ENCODE peak calls at places on chromosomes 5 and 9, in seven cellular contexts. N is pons; Z is left lobe of liver; B is left colon; F is CD8-positive, alpha-beta memory T cell; M is lower lobe of right lung; E is GM04503. T is an unnamed sample.
A peak's percentile ranks its signal among the peaks of the same experiment; 100 is the strongest.

GRCh38 chr5:37015795-37016666 is 139.5 kb downstream of the NIPBL start:
- DNase-seq in N (no peak), Z (no peak), B (no peak), F (no peak), M (no peak), E (no peak), T (no peak)

GRCh38 chr5:161676109-161676508 is 9.4 kb upstream of the GABRA6 start:
- DNase-seq in N (peak; percentile 46), Z (no peak), B (no peak), F (no peak), M (no peak), E (no peak), T (no peak)

GRCh38 chr5:33631786-33632185 is 191.0 kb downstream of the TARS1 start:
- DNase-seq in N (no peak), Z (no peak), B (no peak), F (no peak), M (no peak), E (no peak), T (no peak)

GRCh38 chr5:16579142-16579541 is 37.7 kb downstream of the RETREG1 start:
- DNase-seq in N (peak; percentile 88), Z (no peak), B (peak; percentile 25), F (no peak), M (no peak), E (no peak), T (no peak)

GRCh38 chr9:22354699-22355384 is 91.8 kb upstream of the DMRTA1 start:
- DNase-seq in N (no peak), Z (no peak), B (no peak), F (no peak), M (no peak), E (no peak), T (no peak)

GRCh38 chr5:52579391-52579790 is 208.3 kb upstream of the ITGA1 start:
- DNase-seq in N (no peak), Z (no peak), B (no peak), F (no peak), M (no peak), E (no peak), T (no peak)

GRCh38 chr5:157168286-157168685 is 2.2 kb upstream of the GARIN3 start:
- DNase-seq in N (no peak), Z (no peak), B (no peak), F (no peak), M (no peak), E (no peak), T (no peak)

GRCh38 chr5:172956936-172957335 is 2.3 kb upstream of the RPL26L1 start:
- DNase-seq in N (peak; percentile 72), Z (no peak), B (no peak), F (no peak), M (no peak), E (no peak), T (no peak)

GRCh38 chr9:112531666-112532282 is 45.1 kb downstream of the KIAA1958 start:
- DNase-seq in N (no peak), Z (no peak), B (no peak), F (no peak), M (no peak), E (no peak), T (no peak)

GRCh38 chr5:95969646-95970358 is 8.2 kb upstream of the ELL2 start:
- DNase-seq in N (no peak), Z (no peak), B (no peak), F (no peak), M (no peak), E (no peak), T (no peak)

GRCh38 chr5:58085800-58086199 is 374.1 kb downstream of the PLK2 start:
- DNase-seq in N (no peak), Z (no peak), B (no peak), F (no peak), M (no peak), E (no peak), T (no peak)

GRCh38 chr5:54792611-54793404 is 192.6 kb downstream of the ESM1 start:
- DNase-seq in N (no peak), Z (no peak), B (no peak), F (no peak), M (no peak), E (no peak), T (no peak)

GRCh38 chr5:95113489-95113888 is 171.4 kb downstream of the MCTP1 start:
- DNase-seq in N (no peak), Z (no peak), B (no peak), F (no peak), M (no peak), E (no peak), T (no peak)

GRCh38 chr5:38938424-38938823 is 92.6 kb downstream of the OSMR start:
- DNase-seq in N (no peak), Z (no peak), B (no peak), F (no peak), M (no peak), E (no peak), T (no peak)

GRCh38 chr9:132235894-132236661 is 74.2 kb downstream of the NTNG2 start:
- DNase-seq in N (peak; percentile 75), Z (peak; percentile 70), B (peak; percentile 85), F (peak; percentile 63), M (peak; percentile 84), E (no peak), T (peak; percentile 65)

GRCh38 chr5:76590027-76590426 is 33.2 kb downstream of the F2RL2 start:
- DNase-seq in N (no peak), Z (no peak), B (no peak), F (no peak), M (no peak), E (no peak), T (no peak)

GRCh38 chr5:131382407-131383395 is 118.8 kb downstream of the CDC42SE2 start:
- DNase-seq in N (peak; percentile 82), Z (no peak), B (no peak), F (peak; percentile 79), M (no peak), E (no peak), T (peak; percentile 78)

GRCh38 chr9:116592926-116593325 is 94.2 kb upstream of the TRIM32 start:
- DNase-seq in N (no peak), Z (no peak), B (no peak), F (no peak), M (no peak), E (peak; percentile 29), T (no peak)

GRCh38 chr9:134620751-134621557 is 20.6 kb upstream of the COL5A1 start:
- DNase-seq in N (no peak), Z (peak; percentile 38), B (no peak), F (no peak), M (peak; percentile 32), E (no peak), T (no peak)

GRCh38 chr5:35876922-35877321 is 20.2 kb downstream of the IL7R start:
- DNase-seq in N (no peak), Z (no peak), B (no peak), F (no peak), M (no peak), E (no peak), T (no peak)

GRCh38 chr5:126851441-126852103 is 74.6 kb downstream of the LMNB1 start:
- DNase-seq in N (no peak), Z (no peak), B (no peak), F (no peak), M (no peak), E (no peak), T (no peak)

GRCh38 chr5:1010641-1011046 is 2.0 kb downstream of the NKD2 start:
- DNase-seq in N (no peak), Z (peak; percentile 53), B (no peak), F (no peak), M (peak; percentile 42), E (no peak), T (no peak)

GRCh38 chr9:5442400-5443011 is 4.8 kb upstream of the PLGRKT start:
- DNase-seq in N (peak; percentile 89), Z (peak; percentile 63), B (no peak), F (no peak), M (no peak), E (no peak), T (peak; percentile 26)

GRCh38 chr9:34600908-34601307 is 11.0 kb downstream of the RPP25L start:
- DNase-seq in N (no peak), Z (no peak), B (no peak), F (no peak), M (no peak), E (no peak), T (no peak)

GRCh38 chr9:116686693-116687073 is 422 bp upstream of the TRIM32 start:
- DNase-seq in N (no peak), Z (no peak), B (peak; percentile 14), F (no peak), M (no peak), E (no peak), T (no peak)

GRCh38 chr5:115415143-115415491 is 118.7 kb upstream of the CCDC112 start:
- DNase-seq in N (peak; percentile 76), Z (no peak), B (peak; percentile 90), F (no peak), M (peak; percentile 81), E (no peak), T (no peak)

GRCh38 chr5:113255105-113255504 is 179.7 kb downstream of the TSSK1B start:
- DNase-seq in N (no peak), Z (no peak), B (no peak), F (no peak), M (no peak), E (no peak), T (no peak)

GRCh38 chr5:61394078-61394701 is 62.1 kb downstream of the ZSWIM6 start:
- DNase-seq in N (no peak), Z (no peak), B (no peak), F (no peak), M (no peak), E (no peak), T (no peak)

GRCh38 chr5:66669862-66670195 is 73.6 kb downstream of the MAST4 start:
- DNase-seq in N (no peak), Z (no peak), B (no peak), F (no peak), M (no peak), E (no peak), T (no peak)

GRCh38 chr5:172837640-172838039 is 3.6 kb downstream of the ERGIC1 start:
- DNase-seq in N (peak; percentile 50), Z (peak; percentile 76), B (peak; percentile 96), F (peak; percentile 65), M (peak; percentile 93), E (no peak), T (peak; percentile 70)

GRCh38 chr5:98415663-98416062 is 357.8 kb upstream of the RGMB start:
- DNase-seq in N (no peak), Z (no peak), B (no peak), F (no peak), M (no peak), E (no peak), T (no peak)

T was measured in immature natural killer cell.